ENCODE peak calls at places on chromosomes 7 and 10, in six cellular contexts. B is adrenal gland, X is kidney epithelial cell, S is fibroblast of lung, D is right lobe of liver, F is lung. Z is an unnamed sample.
A peak's percentile ranks its signal among the peaks of the same experiment; 100 is the strongest.

GRCh38 chr7:150737265-150738055 is at the start of gene GIMAP5:
- DNase-seq in S (no peak), B (no peak), X (no peak), D (no peak), F (no peak), Z (no peak)

GRCh38 chr7:23383225-23383624 is 84.1 kb downstream of the MALSU1 start:
- DNase-seq in X (no peak), S (peak; percentile 33), F (no peak), B (no peak), D (no peak), Z (no peak)

GRCh38 chr7:134778941-134779740 is at the start of gene CALD1:
- DNase-seq in B (peak; percentile 38), X (peak; percentile 98), F (peak; percentile 54), D (peak; percentile 47), S (peak; percentile 94), Z (peak; percentile 88)

GRCh38 chr7:17133977-17134376 is 164.5 kb upstream of the AHR start:
- DNase-seq in D (no peak), S (no peak), F (no peak), B (no peak), X (no peak), Z (no peak)

GRCh38 chr7:125423444-125424155 is 494.0 kb upstream of the POT1 start:
- DNase-seq in B (no peak), S (peak; percentile 57), X (peak; percentile 18), D (no peak), F (no peak), Z (no peak)

GRCh38 chr10:88702848-88703597 is 3.0 kb upstream of the LIPK start:
- DNase-seq in S (no peak), B (no peak), X (peak; percentile 96), D (no peak), F (no peak), Z (peak; percentile 67)

GRCh38 chr7:117587931-117588330 is 108.1 kb downstream of the CFTR start:
- DNase-seq in F (no peak), S (no peak), B (no peak), X (no peak), D (no peak), Z (no peak)

GRCh38 chr7:47386273-47386820 is 195.6 kb downstream of the TNS3 start:
- DNase-seq in D (peak; percentile 12), B (peak; percentile 12), X (no peak), F (no peak), S (no peak), Z (no peak)

GRCh38 chr10:96718304-96718990 is 1.9 kb downstream of the PIK3AP1 start:
- DNase-seq in B (no peak), S (no peak), D (no peak), X (no peak), F (no peak), Z (no peak)

GRCh38 chr10:111093741-111094380 is 17.0 kb downstream of the ADRA2A start:
- DNase-seq in S (no peak), B (no peak), F (no peak), D (no peak), X (no peak), Z (no peak)

GRCh38 chr10:123986736-123987135 is 95.1 kb upstream of the CPXM2 start:
- DNase-seq in F (peak; percentile 6), B (no peak), D (no peak), S (no peak), X (no peak), Z (no peak)

GRCh38 chr7:155713382-155713781 is 68.9 kb downstream of the RBM33 start:
- DNase-seq in X (no peak), F (no peak), S (no peak), D (no peak), B (no peak), Z (no peak)

GRCh38 chr7:77820967-77821366 is 22.4 kb downstream of the PHTF2 start:
- DNase-seq in B (no peak), S (no peak), D (no peak), X (no peak), F (no peak), Z (no peak)

GRCh38 chr10:35961501-35961900 is 319.4 kb upstream of the FZD8 start:
- DNase-seq in X (peak; percentile 10), F (no peak), D (no peak), B (no peak), S (no peak), Z (no peak)

GRCh38 chr10:35355971-35356724 is 19.8 kb downstream of the CCNY start:
- DNase-seq in D (no peak), S (no peak), B (no peak), X (no peak), F (no peak), Z (no peak)

GRCh38 chr7:116598846-116599245 is 73.2 kb upstream of the MET start:
- DNase-seq in X (no peak), B (no peak), F (no peak), S (no peak), D (no peak), Z (no peak)

GRCh38 chr7:55532150-55532917 is 40.0 kb downstream of the VOPP1 start:
- DNase-seq in B (no peak), X (no peak), S (no peak), D (no peak), F (no peak), Z (no peak)

GRCh38 chr7:33195264-33195663 is 65.9 kb downstream of the BBS9 start:
- DNase-seq in S (peak; percentile 60), D (no peak), F (no peak), X (no peak), B (no peak), Z (no peak)

GRCh38 chr10:132443605-132443997 is 46.6 kb downstream of the PWWP2B start:
- DNase-seq in X (no peak), B (peak; percentile 68), F (no peak), D (no peak), S (peak; percentile 45), Z (no peak)

GRCh38 chr7:49927581-49927980 is 154.1 kb downstream of the VWC2 start:
- DNase-seq in S (no peak), F (no peak), X (no peak), B (no peak), D (no peak), Z (no peak)

GRCh38 chr7:129465080-129465479 is 30.8 kb downstream of the STRIP2 start:
- DNase-seq in S (no peak), D (no peak), X (no peak), F (no peak), B (no peak), Z (no peak)
- H3K36me3 ChIP-seq in S (peaks cover 2% of the 10 kb centered on the region), D (no peaks in the 10 kb centered on the region), X (no peaks in the 10 kb centered on the region), F (peaks cover 26% of the 10 kb centered on the region), B (no peaks in the 10 kb centered on the region), Z (peaks cover 6% of the 10 kb centered on the region)

DNA sequence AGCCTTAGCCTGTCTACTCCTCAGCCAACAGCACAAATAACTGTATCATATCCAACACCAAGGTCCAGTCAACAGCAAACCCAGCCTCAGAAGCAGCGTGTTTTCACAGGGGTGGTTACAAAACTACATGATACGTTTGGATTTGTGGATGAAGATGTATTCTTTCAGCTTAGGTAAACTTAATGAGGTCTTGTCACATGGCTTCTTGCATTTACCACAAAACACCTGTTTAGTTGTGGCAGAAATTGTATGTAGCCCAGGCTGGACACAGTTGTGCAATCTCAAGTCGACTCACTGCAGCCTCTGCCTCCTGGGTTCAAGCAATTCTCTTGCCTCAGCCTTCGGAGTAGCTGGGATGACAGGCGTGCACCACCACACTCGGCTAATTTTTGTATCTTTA is 21.4 kb downstream of the CCAR1 start:
- DNase-seq in X (no peak), D (no peak), F (no peak), S (no peak), B (no peak), Z (no peak)
- H3K36me3 ChIP-seq in X (no peaks in the 10 kb centered on the region), D (peaks cover 95% of the 10 kb centered on the region), F (peaks cover 25% of the 10 kb centered on the region), S (peaks cover 14% of the 10 kb centered on the region), B (peaks cover 98% of the 10 kb centered on the region), Z (peaks cover 21% of the 10 kb centered on the region)

GRCh38 chr10:103445366-103445765 is 6.8 kb downstream of the CALHM2 start:
- DNase-seq in D (no peak), B (no peak), X (no peak), S (no peak), F (no peak), Z (no peak)
- H3K36me3 ChIP-seq in D (peaks cover 57% of the 10 kb centered on the region), B (peaks cover 84% of the 10 kb centered on the region), X (peaks cover 3% of the 10 kb centered on the region), S (peaks cover 52% of the 10 kb centered on the region), F (no peaks in the 10 kb centered on the region), Z (peaks cover 51% of the 10 kb centered on the region)

DNA sequence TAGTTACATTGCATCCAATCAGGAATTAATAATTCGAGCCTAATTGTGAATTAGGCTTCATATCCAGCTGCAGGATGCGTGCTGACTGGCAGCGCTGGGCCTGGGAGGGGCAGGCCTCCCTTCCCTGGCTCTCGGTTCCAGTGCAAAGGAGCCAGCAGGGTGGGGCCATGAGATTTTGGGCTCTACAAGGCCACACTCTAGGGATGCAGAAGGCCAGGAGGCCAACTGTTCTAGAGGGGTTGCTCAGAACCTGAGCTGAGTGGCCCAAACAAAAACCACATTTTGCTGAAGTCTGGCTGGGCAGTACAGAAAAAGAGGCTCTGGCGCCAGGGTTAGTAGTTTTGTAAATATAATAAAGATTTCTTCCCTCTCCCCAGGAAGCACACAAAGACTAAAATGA is 72.3 kb downstream of the CLEC2L start:
- DNase-seq in B (no peak), D (no peak), S (no peak), F (no peak), X (no peak), Z (no peak)
- H3K36me3 ChIP-seq in B (peaks cover 64% of the 10 kb centered on the region), D (peaks cover 96% of the 10 kb centered on the region), S (peaks cover 26% of the 10 kb centered on the region), F (peaks cover 60% of the 10 kb centered on the region), X (peaks cover 20% of the 10 kb centered on the region), Z (peaks cover 2% of the 10 kb centered on the region)

GRCh38 chr7:2237109-2237602 is 4.4 kb upstream of the MAD1L1 start:
- DNase-seq in B (peak; percentile 65), D (no peak), S (no peak), F (peak; percentile 79), X (no peak), Z (no peak)
- H3K36me3 ChIP-seq in B (peaks cover 34% of the 10 kb centered on the region), D (peaks cover 35% of the 10 kb centered on the region), S (peaks cover 18% of the 10 kb centered on the region), F (peaks cover 6% of the 10 kb centered on the region), X (no peaks in the 10 kb centered on the region), Z (peaks cover 25% of the 10 kb centered on the region)

DNA sequence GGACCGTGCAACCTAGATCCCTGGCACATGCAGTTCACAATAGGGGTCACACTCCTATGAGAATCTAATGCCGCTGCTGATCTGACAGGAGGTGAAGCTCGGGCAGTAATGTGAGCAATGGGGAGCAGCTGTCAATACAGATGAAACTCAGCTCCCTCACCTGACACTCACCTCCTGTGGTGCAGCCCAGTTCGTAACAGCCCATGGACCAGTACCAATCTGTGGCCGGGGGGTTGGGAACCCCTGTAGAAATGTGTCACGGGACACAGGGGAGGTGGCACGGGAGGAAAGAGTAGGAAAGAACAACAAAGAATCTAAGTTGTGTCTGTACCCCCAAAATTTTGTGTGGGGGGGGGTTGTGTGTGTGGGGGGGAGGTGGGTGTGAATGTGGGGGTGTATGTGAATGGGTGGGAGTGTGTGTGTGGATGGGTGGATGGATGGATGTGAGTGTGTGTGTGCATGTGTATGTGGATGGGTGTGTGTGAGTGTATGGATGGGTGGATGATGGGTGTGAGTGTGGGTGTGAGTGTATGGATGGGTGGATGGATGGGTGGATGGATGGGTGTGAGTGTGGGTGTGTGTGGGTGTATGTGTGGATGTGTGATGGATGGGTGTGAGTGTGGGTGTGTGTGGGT is 33.1 kb downstream of the SFMBT2 start:
- DNase-seq in D (no peak), S (no peak), F (no peak), X (no peak), B (no peak), Z (no peak)
- H3K36me3 ChIP-seq in D (no peaks in the 10 kb centered on the region), S (no peaks in the 10 kb centered on the region), F (peaks cover 7% of the 10 kb centered on the region), X (no peaks in the 10 kb centered on the region), B (no peaks in the 10 kb centered on the region), Z (peaks cover 17% of the 10 kb centered on the region)

Z was measured in iPS DF 6.9.